ENCODE peak calls at places on chromosomes 4 and X, in six cellular contexts. Q is mesenchymal stem cell, H is H9, N is neuronal stem cell, E is H1, G is trophoblast cell. P is an unnamed sample.

GRCh38 chr4:182968917-182969650 is 51.9 kb upstream of the DCTD start:
- DNase-seq in Q (no peak), G (peak), N (no peak), H (no peak), E (no peak), P (no peak)

GRCh38 chr4:61795998-61796397 is 595.9 kb downstream of the ADGRL3 start:
- DNase-seq in Q (no peak), N (no peak), G (no peak), H (no peak), E (no peak), P (no peak)

GRCh38 chr4:137451150-137451850 is 81.0 kb downstream of the PCDH18 start:
- DNase-seq in E (peak), N (no peak), G (no peak), Q (no peak), H (no peak), P (no peak)

GRCh38 chrX:48465336-48465933 is 4.6 kb downstream of the SLC38A5 start:
- DNase-seq in G (peak), E (no peak), Q (peak), N (no peak), H (no peak), P (peak)

GRCh38 chrX:16990839-16991238 is 44.4 kb downstream of the REPS2 start:
- DNase-seq in G (no peak), H (no peak), N (no peak), E (no peak), Q (no peak), P (no peak)

GRCh38 chrX:48683411-48683982 is at the start of gene WAS:
- DNase-seq in G (no peak), N (no peak), Q (no peak), E (no peak), H (no peak), P (no peak)

GRCh38 chr4:94766856-94767255 is 9.1 kb downstream of the BMPR1B start:
- DNase-seq in G (peak), Q (peak), N (no peak), E (no peak), H (no peak), P (peak)

GRCh38 chrX:154321624-154322023 is 26.0 kb downstream of the TKTL1 start:
- DNase-seq in N (no peak), Q (no peak), H (no peak), G (peak), E (no peak), P (no peak)

GRCh38 chrX:131746491-131746968 is 202.7 kb downstream of the OR13H1 start:
- DNase-seq in H (peak), N (no peak), Q (no peak), E (no peak), G (peak), P (peak)

GRCh38 chr4:89173336-89174090 is 62.2 kb downstream of the TIGD2 start:
- DNase-seq in N (no peak), E (no peak), G (peak), Q (no peak), H (no peak), P (no peak)

GRCh38 chr4:165711436-165711835 is 161.6 kb upstream of the TLL1 start:
- DNase-seq in E (no peak), N (no peak), Q (no peak), G (no peak), H (no peak), P (no peak)

GRCh38 chrX:24782011-24782410 is 88.3 kb downstream of the POLA1 start:
- DNase-seq in G (no peak), E (no peak), Q (no peak), H (no peak), N (no peak), P (no peak)

GRCh38 chrX:24775891-24776290 is 82.2 kb downstream of the POLA1 start:
- DNase-seq in G (no peak), Q (no peak), E (no peak), N (no peak), H (no peak), P (no peak)

GRCh38 chrX:24774650-24775049 is 80.9 kb downstream of the POLA1 start:
- DNase-seq in N (no peak), H (no peak), E (no peak), Q (no peak), G (no peak), P (no peak)

DNA sequence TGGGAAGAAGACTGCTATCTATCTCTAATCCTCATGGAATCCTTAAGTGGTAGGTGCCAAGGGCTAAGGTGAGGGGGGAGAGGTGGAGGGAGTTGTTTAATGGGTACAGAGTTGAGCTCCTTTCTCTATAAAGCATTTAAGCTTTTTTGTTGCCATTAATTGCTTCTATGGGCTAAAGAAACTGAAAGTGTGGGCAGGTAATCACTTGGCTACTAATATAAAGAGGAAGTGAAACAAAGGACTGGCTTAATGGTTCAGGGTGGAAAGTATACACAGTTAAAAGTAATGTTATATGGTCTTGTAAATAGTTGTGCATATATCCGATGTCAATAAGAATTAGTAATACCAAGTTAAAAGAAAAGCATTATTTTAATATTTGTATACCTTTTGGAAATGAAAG is 83.9 kb downstream of the POLA1 start:
- DNase-seq in N (no peak), H (no peak), G (no peak), Q (no peak), E (no peak), P (no peak)
- H3K4me2 ChIP-seq in N (no peak), H (no peak), G (no peak), Q (no peak), E (no peak), P (no peak)

DNA sequence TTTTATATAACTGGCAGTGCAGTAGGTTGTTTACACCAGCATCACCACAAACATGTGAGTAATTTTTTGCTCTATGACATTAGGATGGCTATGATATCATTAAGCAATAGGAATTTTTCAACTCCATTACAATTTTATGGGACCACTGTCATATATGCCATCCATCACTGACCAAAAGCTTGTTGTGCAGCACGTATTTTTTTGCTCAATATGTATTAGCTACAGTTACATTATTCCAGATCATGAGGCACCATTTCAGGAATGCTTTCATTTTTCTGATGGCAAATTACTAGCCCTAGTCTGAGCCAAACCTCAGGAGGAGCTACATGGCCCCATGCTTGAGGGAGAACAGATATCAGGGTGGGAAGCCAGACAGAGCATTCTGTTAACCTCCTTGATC is 56.8 kb upstream of the DCLK2 start:
- DNase-seq in N (no peak), Q (no peak), G (no peak), H (no peak), E (no peak), P (no peak)
- H4K91ac ChIP-seq in N (no peak), Q (no peak), G (no peak), H (no peak), E (no peak), P (no peak)

GRCh38 chr4:19193274-19193962 is 1058.3 kb upstream of the SLIT2 start:
- DNase-seq in Q (no peak), H (no peak), E (no peak), N (no peak), G (peak), P (no peak)
- H4K8ac ChIP-seq in Q (no peak), H (no peak), E (no peak), N (no peak), G (no peak), P (no peak)

DNA sequence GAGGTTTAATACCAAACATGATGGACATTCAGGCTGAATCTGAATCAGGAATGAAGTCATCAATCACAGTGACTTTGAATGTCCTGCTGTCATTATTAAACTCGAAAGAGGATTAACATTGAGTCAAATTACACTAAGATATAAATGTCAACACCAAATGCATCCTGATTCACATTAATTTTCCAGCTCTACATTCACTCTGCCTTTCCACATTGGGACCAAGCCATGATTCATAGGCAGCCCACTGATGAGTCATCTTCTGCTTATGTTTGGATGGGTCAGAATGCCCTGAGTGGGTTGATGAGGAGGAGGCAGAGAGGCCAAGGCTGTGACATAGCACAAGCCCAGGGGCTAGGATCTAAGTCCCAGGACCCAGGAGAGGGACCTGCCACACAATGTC is 247.6 kb upstream of the RPS6KA3 start:
- DNase-seq in E (no peak), N (no peak), G (peak), Q (peak), H (no peak), P (peak)
- H3K4me2 ChIP-seq in E (no peak), N (no peak), G (no peak), Q (no peak), H (no peak), P (no peak)

DNA sequence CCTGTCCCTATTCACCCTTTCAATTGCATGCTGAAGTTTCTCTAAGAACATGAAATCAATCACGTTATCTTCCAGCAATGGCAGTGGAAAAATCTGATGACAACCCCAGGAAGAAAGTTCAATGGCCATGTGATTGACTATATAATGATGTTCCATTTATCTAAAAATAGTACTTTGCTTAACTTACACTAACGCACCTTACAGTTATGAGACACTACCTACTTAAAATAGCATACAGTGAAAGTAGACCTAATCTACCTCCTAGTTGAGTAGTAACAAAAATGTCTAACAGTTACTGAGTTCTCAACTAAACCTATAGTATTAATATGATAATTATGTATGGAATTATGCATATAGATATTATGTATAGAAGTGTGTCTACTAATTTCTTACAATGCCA is 28.6 kb upstream of the PGM2 start:
- DNase-seq in G (no peak), N (no peak), Q (no peak), E (no peak), H (no peak), P (no peak)
- H4K91ac ChIP-seq in G (no peak), N (no peak), Q (no peak), E (no peak), H (no peak), P (no peak)

GRCh38 chr4:18021720-18022571 is at the start of gene LCORL:
- DNase-seq in H (peak), G (peak), Q (peak), N (peak), E (peak), P (peak)
- H4K8ac ChIP-seq in H (no peak), G (peak), Q (peak), N (no peak), E (peak), P (no peak)

GRCh38 chr4:104973708-104974107 is 173.0 kb upstream of the TET2 start:
- DNase-seq in N (no peak), G (no peak), E (no peak), H (no peak), Q (no peak), P (no peak)

GRCh38 chr4:104971458-104971857 is 175.2 kb upstream of the TET2 start:
- DNase-seq in G (peak), H (no peak), E (no peak), Q (no peak), N (no peak), P (no peak)

GRCh38 chr4:104979083-104979760 is 167.5 kb upstream of the TET2 start:
- DNase-seq in E (no peak), H (no peak), G (peak), Q (no peak), N (no peak), P (no peak)

GRCh38 chr4:104976258-104976657 is 170.4 kb upstream of the TET2 start:
- DNase-seq in G (no peak), N (no peak), H (no peak), Q (no peak), E (no peak), P (no peak)

GRCh38 chr4:104975617-104976016 is 171.1 kb upstream of the TET2 start:
- DNase-seq in Q (no peak), N (no peak), G (no peak), E (no peak), H (no peak), P (no peak)
- H3K4me2 ChIP-seq in Q (no peak), N (no peak), G (no peak), E (no peak), H (no peak), P (no peak)